ENCODE peak calls at places on chromosomes 13 and 19, in ten cellular contexts. One of them, this sample, is unnamed.

GRCh38 chr13:69567514-69567913 is 540.1 kb upstream of the ATXN8OS start:
- DNase-seq in dorsolateral prefrontal cortex: no peak
- DNase-seq in SK-N-SH: no peak
- DNase-seq in transverse colon: no peak
- DNase-seq in lower lobe of right lung: no peak
- DNase-seq in MM.1S: no peak
- DNase-seq in endothelial cell of umbilical vein: no peak
- DNase-seq in tibial nerve: no peak
- DNase-seq in upper lobe of right lung: no peak
- DNase-seq in fibroblast of the aortic adventitia: no peak
- DNase-seq in this sample: no peak

GRCh38 chr19:41426952-41427646 is at the start of gene B3GNT8:
- DNase-seq in dorsolateral prefrontal cortex: no peak
- DNase-seq in SK-N-SH: peak; percentile 71
- DNase-seq in transverse colon: peak; percentile 94
- DNase-seq in lower lobe of right lung: peak; percentile 92
- DNase-seq in MM.1S: no peak
- DNase-seq in endothelial cell of umbilical vein: peak; percentile 60
- DNase-seq in tibial nerve: peak; percentile 71
- DNase-seq in upper lobe of right lung: peak; percentile 96
- DNase-seq in fibroblast of the aortic adventitia: peak; percentile 64
- DNase-seq in this sample: peak; percentile 63

GRCh38 chr19:48196321-48196761 is 25.9 kb downstream of the ZSWIM9 start:
- DNase-seq in dorsolateral prefrontal cortex: no peak
- DNase-seq in SK-N-SH: peak; percentile 35
- DNase-seq in transverse colon: no peak
- DNase-seq in lower lobe of right lung: no peak
- DNase-seq in MM.1S: no peak
- DNase-seq in endothelial cell of umbilical vein: no peak
- DNase-seq in tibial nerve: no peak
- DNase-seq in upper lobe of right lung: no peak
- DNase-seq in fibroblast of the aortic adventitia: no peak
- DNase-seq in this sample: peak; percentile 23

GRCh38 chr19:1251233-1251502 is 2.8 kb downstream of the MIDN start:
- DNase-seq in dorsolateral prefrontal cortex: no peak
- DNase-seq in SK-N-SH: peak; percentile 62
- DNase-seq in transverse colon: peak; percentile 82
- DNase-seq in lower lobe of right lung: peak; percentile 93
- DNase-seq in MM.1S: no peak
- DNase-seq in endothelial cell of umbilical vein: peak; percentile 56
- DNase-seq in tibial nerve: no peak
- DNase-seq in upper lobe of right lung: no peak
- DNase-seq in fibroblast of the aortic adventitia: peak; percentile 63
- DNase-seq in this sample: peak; percentile 82

GRCh38 chr19:51361228-51361627 is 5.0 kb downstream of the ETFB start:
- DNase-seq in dorsolateral prefrontal cortex: no peak
- DNase-seq in SK-N-SH: no peak
- DNase-seq in transverse colon: no peak
- DNase-seq in lower lobe of right lung: no peak
- DNase-seq in MM.1S: no peak
- DNase-seq in endothelial cell of umbilical vein: no peak
- DNase-seq in tibial nerve: no peak
- DNase-seq in upper lobe of right lung: no peak
- DNase-seq in fibroblast of the aortic adventitia: no peak
- DNase-seq in this sample: no peak

GRCh38 chr13:44155422-44156293 is 218.0 kb upstream of the SERP2 start:
- DNase-seq in dorsolateral prefrontal cortex: peak; percentile 68
- DNase-seq in SK-N-SH: no peak
- DNase-seq in transverse colon: peak; percentile 73
- DNase-seq in lower lobe of right lung: peak; percentile 56
- DNase-seq in MM.1S: no peak
- DNase-seq in endothelial cell of umbilical vein: peak; percentile 9
- DNase-seq in tibial nerve: peak; percentile 59
- DNase-seq in upper lobe of right lung: no peak
- DNase-seq in fibroblast of the aortic adventitia: peak; percentile 72
- DNase-seq in this sample: peak; percentile 60

GRCh38 chr19:43711751-43712355 is 4.0 kb upstream of the IRGC start:
- DNase-seq in dorsolateral prefrontal cortex: no peak
- DNase-seq in SK-N-SH: no peak
- DNase-seq in transverse colon: peak; percentile 28
- DNase-seq in lower lobe of right lung: no peak
- DNase-seq in MM.1S: no peak
- DNase-seq in endothelial cell of umbilical vein: no peak
- DNase-seq in tibial nerve: no peak
- DNase-seq in upper lobe of right lung: no peak
- DNase-seq in fibroblast of the aortic adventitia: no peak
- DNase-seq in this sample: no peak

GRCh38 chr13:111046590-111047141 is 68.4 kb upstream of the ARHGEF7 start:
- DNase-seq in dorsolateral prefrontal cortex: no peak
- DNase-seq in SK-N-SH: no peak
- DNase-seq in transverse colon: no peak
- DNase-seq in lower lobe of right lung: no peak
- DNase-seq in MM.1S: peak; percentile 77
- DNase-seq in endothelial cell of umbilical vein: no peak
- DNase-seq in tibial nerve: no peak
- DNase-seq in upper lobe of right lung: peak; percentile 76
- DNase-seq in fibroblast of the aortic adventitia: peak; percentile 31
- DNase-seq in this sample: peak; percentile 40

GRCh38 chr13:32253911-32254399 is 61.2 kb downstream of the ZAR1L start:
- DNase-seq in dorsolateral prefrontal cortex: no peak
- DNase-seq in SK-N-SH: no peak
- DNase-seq in transverse colon: no peak
- DNase-seq in lower lobe of right lung: no peak
- DNase-seq in MM.1S: no peak
- DNase-seq in endothelial cell of umbilical vein: peak; percentile 82
- DNase-seq in tibial nerve: peak; percentile 42
- DNase-seq in upper lobe of right lung: no peak
- DNase-seq in fibroblast of the aortic adventitia: peak; percentile 22
- DNase-seq in this sample: no peak

GRCh38 chr13:32256243-32256642 is 58.9 kb downstream of the ZAR1L start:
- DNase-seq in dorsolateral prefrontal cortex: no peak
- DNase-seq in SK-N-SH: no peak
- DNase-seq in transverse colon: no peak
- DNase-seq in lower lobe of right lung: no peak
- DNase-seq in MM.1S: no peak
- DNase-seq in endothelial cell of umbilical vein: no peak
- DNase-seq in tibial nerve: no peak
- DNase-seq in upper lobe of right lung: no peak
- DNase-seq in fibroblast of the aortic adventitia: no peak
- DNase-seq in this sample: no peak

GRCh38 chr13:32254416-32254815 is 60.7 kb downstream of the ZAR1L start:
- DNase-seq in dorsolateral prefrontal cortex: no peak
- DNase-seq in SK-N-SH: no peak
- DNase-seq in transverse colon: no peak
- DNase-seq in lower lobe of right lung: no peak
- DNase-seq in MM.1S: no peak
- DNase-seq in endothelial cell of umbilical vein: peak; percentile 46
- DNase-seq in tibial nerve: no peak
- DNase-seq in upper lobe of right lung: no peak
- DNase-seq in fibroblast of the aortic adventitia: peak; percentile 48
- DNase-seq in this sample: no peak

GRCh38 chr13:32255744-32256120 is 59.4 kb downstream of the ZAR1L start:
- DNase-seq in dorsolateral prefrontal cortex: no peak
- DNase-seq in SK-N-SH: no peak
- DNase-seq in transverse colon: no peak
- DNase-seq in lower lobe of right lung: no peak
- DNase-seq in MM.1S: no peak
- DNase-seq in endothelial cell of umbilical vein: peak; percentile 85
- DNase-seq in tibial nerve: no peak
- DNase-seq in upper lobe of right lung: no peak
- DNase-seq in fibroblast of the aortic adventitia: no peak
- DNase-seq in this sample: peak; percentile 53

DNA sequence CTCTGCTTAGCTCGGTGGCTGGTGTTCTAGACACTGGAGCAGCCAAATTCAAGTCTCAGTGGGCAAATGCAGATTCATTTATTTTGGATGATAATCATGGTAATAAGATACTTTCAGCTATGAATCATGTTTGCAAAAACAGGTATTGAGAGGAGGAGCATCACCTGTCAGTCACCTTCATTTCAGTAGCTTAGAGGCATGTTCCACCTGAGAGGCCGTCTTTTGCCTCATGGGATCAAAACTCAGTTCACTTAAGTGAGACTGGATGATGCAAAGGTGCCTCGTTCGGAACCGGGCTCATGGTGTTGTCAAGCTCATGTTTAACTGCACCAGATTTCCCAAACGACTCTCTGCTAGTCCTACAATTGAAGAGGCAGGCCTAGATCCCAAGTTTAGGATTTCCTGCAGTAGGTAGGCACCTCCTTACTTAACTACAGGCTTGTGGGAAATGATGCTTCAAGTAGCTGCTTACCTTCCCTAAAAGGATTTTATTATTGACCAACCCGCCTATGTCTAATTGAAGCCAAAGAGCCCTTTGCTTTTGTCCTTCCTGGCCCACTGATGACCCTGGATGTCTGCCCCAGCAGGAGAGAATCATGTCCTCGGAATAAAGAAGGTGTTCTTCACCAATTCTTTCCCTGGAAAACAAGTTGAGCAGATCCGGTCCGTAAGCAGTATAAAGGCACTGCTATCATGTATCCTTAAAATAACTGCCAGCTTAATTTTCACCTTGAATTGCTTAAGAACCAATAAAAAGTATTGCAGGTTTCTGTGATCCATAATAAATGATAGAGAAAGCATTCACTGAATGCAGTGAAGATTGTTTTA is 60.0 kb downstream of the ZAR1L start:
- DNase-seq in dorsolateral prefrontal cortex: no peak
- DNase-seq in SK-N-SH: no peak
- DNase-seq in transverse colon: no peak
- DNase-seq in lower lobe of right lung: no peak
- DNase-seq in MM.1S: no peak
- DNase-seq in endothelial cell of umbilical vein: peak; percentile 26
- DNase-seq in tibial nerve: no peak
- DNase-seq in upper lobe of right lung: no peak
- DNase-seq in fibroblast of the aortic adventitia: no peak
- DNase-seq in this sample: no peak
- H3K4me3 ChIP-seq in dorsolateral prefrontal cortex: no peak overlapping the region
- H3K4me3 ChIP-seq in SK-N-SH: no peak overlapping the region
- H3K4me3 ChIP-seq in transverse colon: peak overlapping the region; percentile 35
- H3K4me3 ChIP-seq in lower lobe of right lung: peak overlapping the region; percentile 49
- H3K4me3 ChIP-seq in MM.1S: no peak overlapping the region
- H3K4me3 ChIP-seq in endothelial cell of umbilical vein: no peak overlapping the region
- H3K4me3 ChIP-seq in tibial nerve: peak overlapping the region; percentile 33
- H3K4me3 ChIP-seq in upper lobe of right lung: peak overlapping the region; percentile 45
- H3K4me3 ChIP-seq in fibroblast of the aortic adventitia: no peak overlapping the region
- H3K4me3 ChIP-seq in this sample: no peak overlapping the region

DNA sequence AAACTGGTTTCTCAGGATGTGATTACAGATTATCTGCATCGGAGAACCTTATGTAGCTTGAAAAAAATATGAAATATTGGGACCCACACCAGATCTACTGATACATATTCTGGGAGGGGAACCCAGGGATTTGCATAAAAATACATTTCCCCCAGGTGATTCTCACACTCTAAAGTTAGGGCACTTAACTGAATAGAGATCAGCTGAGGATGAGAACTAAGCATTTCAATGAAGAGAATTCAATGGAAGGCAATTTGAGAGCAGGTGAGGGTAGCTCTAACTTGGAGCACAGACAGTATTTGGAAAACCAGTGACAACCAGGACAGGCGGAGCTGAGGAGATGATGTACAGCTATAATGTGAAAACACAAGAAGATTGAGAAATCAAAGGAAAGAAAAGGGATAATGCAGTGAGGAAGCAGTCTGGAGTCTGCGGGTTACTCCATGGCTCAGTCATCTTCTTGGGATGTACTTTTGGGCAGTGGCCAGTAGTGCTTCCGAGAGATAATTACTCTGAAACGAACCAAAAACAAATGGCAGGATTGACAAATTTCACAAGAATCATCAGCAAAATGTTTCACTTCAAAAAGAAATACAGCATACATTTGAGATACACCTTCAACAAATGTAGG is 6.1 kb upstream of the OXGR1 start:
- DNase-seq in dorsolateral prefrontal cortex: no peak
- DNase-seq in SK-N-SH: no peak
- DNase-seq in transverse colon: no peak
- DNase-seq in lower lobe of right lung: no peak
- DNase-seq in MM.1S: no peak
- DNase-seq in endothelial cell of umbilical vein: no peak
- DNase-seq in tibial nerve: no peak
- DNase-seq in upper lobe of right lung: no peak
- DNase-seq in fibroblast of the aortic adventitia: no peak
- DNase-seq in this sample: peak; percentile 73
- TF ChIP-seq CTCF in dorsolateral prefrontal cortex: no peak
- TF ChIP-seq CTCF in SK-N-SH: no peak
- TF ChIP-seq CTCF in transverse colon: no peak
- TF ChIP-seq CTCF in lower lobe of right lung: no peak
- TF ChIP-seq CTCF in MM.1S: no peak
- TF ChIP-seq CTCF in endothelial cell of umbilical vein: no peak
- TF ChIP-seq CTCF in tibial nerve: no peak
- TF ChIP-seq CTCF in upper lobe of right lung: no peak
- TF ChIP-seq CTCF in fibroblast of the aortic adventitia: no peak
- TF ChIP-seq CTCF in this sample: no peak

GRCh38 chr19:2701361-2702169 is 929 bp downstream of the GNG7 start:
- DNase-seq in dorsolateral prefrontal cortex: no peak
- DNase-seq in SK-N-SH: no peak
- DNase-seq in transverse colon: no peak
- DNase-seq in lower lobe of right lung: no peak
- DNase-seq in MM.1S: no peak
- DNase-seq in endothelial cell of umbilical vein: no peak
- DNase-seq in tibial nerve: no peak
- DNase-seq in upper lobe of right lung: no peak
- DNase-seq in fibroblast of the aortic adventitia: no peak
- DNase-seq in this sample: no peak
- H3K4me3 ChIP-seq in dorsolateral prefrontal cortex: peak overlapping the region; percentile 67
- H3K4me3 ChIP-seq in SK-N-SH: peak overlapping the region; percentile 65
- H3K4me3 ChIP-seq in transverse colon: peak overlapping the region; percentile 59
- H3K4me3 ChIP-seq in lower lobe of right lung: peak overlapping the region; percentile 51
- H3K4me3 ChIP-seq in MM.1S: peak overlapping the region; percentile 85
- H3K4me3 ChIP-seq in endothelial cell of umbilical vein: no peak overlapping the region
- H3K4me3 ChIP-seq in tibial nerve: peak overlapping the region; percentile 71
- H3K4me3 ChIP-seq in upper lobe of right lung: peak overlapping the region; percentile 42
- H3K4me3 ChIP-seq in fibroblast of the aortic adventitia: no peak overlapping the region
- H3K4me3 ChIP-seq in this sample: no peak overlapping the region

GRCh38 chr13:23325191-23325590 is 108.3 kb downstream of the SACS start:
- DNase-seq in dorsolateral prefrontal cortex: no peak
- DNase-seq in SK-N-SH: no peak
- DNase-seq in transverse colon: no peak
- DNase-seq in lower lobe of right lung: no peak
- DNase-seq in MM.1S: no peak
- DNase-seq in endothelial cell of umbilical vein: no peak
- DNase-seq in tibial nerve: no peak
- DNase-seq in upper lobe of right lung: no peak
- DNase-seq in fibroblast of the aortic adventitia: no peak
- DNase-seq in this sample: no peak

DNA sequence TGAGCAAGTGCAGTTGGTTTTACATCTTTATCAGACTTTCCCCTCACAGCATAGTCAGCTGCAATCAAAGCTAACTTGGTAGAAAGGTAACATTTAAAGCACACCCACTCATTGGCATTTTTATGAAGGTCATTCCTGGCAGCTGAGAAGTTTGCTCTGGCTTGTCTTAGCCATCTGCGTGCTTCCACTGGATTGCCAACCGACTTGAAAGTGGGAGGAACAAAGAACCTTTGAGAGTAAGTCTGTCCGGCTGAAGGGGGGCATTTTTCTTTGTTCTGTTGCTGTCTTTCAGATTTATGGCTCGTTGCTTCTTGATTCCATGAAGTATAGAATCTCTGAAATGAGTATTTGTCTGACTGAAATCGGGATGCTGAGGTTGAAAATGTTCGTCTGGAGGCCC is 103.1 kb downstream of the SACS start:
- DNase-seq in dorsolateral prefrontal cortex: no peak
- DNase-seq in SK-N-SH: no peak
- DNase-seq in transverse colon: no peak
- DNase-seq in lower lobe of right lung: no peak
- DNase-seq in MM.1S: no peak
- DNase-seq in endothelial cell of umbilical vein: no peak
- DNase-seq in tibial nerve: no peak
- DNase-seq in upper lobe of right lung: no peak
- DNase-seq in fibroblast of the aortic adventitia: no peak
- DNase-seq in this sample: no peak
- TF ChIP-seq CTCF in dorsolateral prefrontal cortex: no peak
- TF ChIP-seq CTCF in SK-N-SH: no peak
- TF ChIP-seq CTCF in transverse colon: no peak
- TF ChIP-seq CTCF in lower lobe of right lung: no peak
- TF ChIP-seq CTCF in MM.1S: no peak
- TF ChIP-seq CTCF in endothelial cell of umbilical vein: no peak
- TF ChIP-seq CTCF in tibial nerve: no peak
- TF ChIP-seq CTCF in upper lobe of right lung: no peak
- TF ChIP-seq CTCF in fibroblast of the aortic adventitia: no peak
- TF ChIP-seq CTCF in this sample: no peak

This sample was measured in fibroblast of pulmonary artery.